ENCODE peak calls at places on chromosomes 16 and 17, in four cellular contexts. B is sigmoid colon, N is prostate gland, Q is HCT116. Y is an unnamed sample. For H3K4me1, the result is how much of the 10 kb centered on the place peaks cover.

GRCh38 chr17:5592382-5592781 is 8.1 kb upstream of the NLRP1 start:
- DNase-seq in N (no peak), Q (peak), B (no peak), Y (peak)

GRCh38 chr17:17781591-17782424 is 55.0 kb downstream of the SREBF1 start:
- DNase-seq in Q (no peak), N (peak), B (peak), Y (no peak)

GRCh38 chr16:583815-584591 is 5.9 kb upstream of the RAB40C start:
- DNase-seq in N (no peak), B (no peak), Q (no peak), Y (no peak)

GRCh38 chr17:39719563-39719962 is 10.8 kb downstream of the MIEN1 start:
- DNase-seq in B (no peak), Q (no peak), N (no peak), Y (no peak)

GRCh38 chr16:1823821-1824220 is 2.8 kb downstream of the HAGH start:
- DNase-seq in Q (no peak), N (no peak), B (no peak), Y (no peak)

GRCh38 chr16:84600343-84601229 is 17.3 kb downstream of the COTL1 start:
- DNase-seq in Q (no peak), B (no peak), N (no peak), Y (no peak)

GRCh38 chr17:35222452-35222851 is 20.4 kb upstream of the SLFN5 start:
- DNase-seq in N (no peak), B (no peak), Q (no peak), Y (no peak)

GRCh38 chr17:43599835-43600234 is 53.7 kb upstream of the ETV4 start:
- DNase-seq in N (no peak), Q (no peak), B (no peak), Y (no peak)

GRCh38 chr17:83064021-83064731 is 15.2 kb upstream of the METRNL start:
- DNase-seq in Q (no peak), B (peak), N (no peak), Y (no peak)

DNA sequence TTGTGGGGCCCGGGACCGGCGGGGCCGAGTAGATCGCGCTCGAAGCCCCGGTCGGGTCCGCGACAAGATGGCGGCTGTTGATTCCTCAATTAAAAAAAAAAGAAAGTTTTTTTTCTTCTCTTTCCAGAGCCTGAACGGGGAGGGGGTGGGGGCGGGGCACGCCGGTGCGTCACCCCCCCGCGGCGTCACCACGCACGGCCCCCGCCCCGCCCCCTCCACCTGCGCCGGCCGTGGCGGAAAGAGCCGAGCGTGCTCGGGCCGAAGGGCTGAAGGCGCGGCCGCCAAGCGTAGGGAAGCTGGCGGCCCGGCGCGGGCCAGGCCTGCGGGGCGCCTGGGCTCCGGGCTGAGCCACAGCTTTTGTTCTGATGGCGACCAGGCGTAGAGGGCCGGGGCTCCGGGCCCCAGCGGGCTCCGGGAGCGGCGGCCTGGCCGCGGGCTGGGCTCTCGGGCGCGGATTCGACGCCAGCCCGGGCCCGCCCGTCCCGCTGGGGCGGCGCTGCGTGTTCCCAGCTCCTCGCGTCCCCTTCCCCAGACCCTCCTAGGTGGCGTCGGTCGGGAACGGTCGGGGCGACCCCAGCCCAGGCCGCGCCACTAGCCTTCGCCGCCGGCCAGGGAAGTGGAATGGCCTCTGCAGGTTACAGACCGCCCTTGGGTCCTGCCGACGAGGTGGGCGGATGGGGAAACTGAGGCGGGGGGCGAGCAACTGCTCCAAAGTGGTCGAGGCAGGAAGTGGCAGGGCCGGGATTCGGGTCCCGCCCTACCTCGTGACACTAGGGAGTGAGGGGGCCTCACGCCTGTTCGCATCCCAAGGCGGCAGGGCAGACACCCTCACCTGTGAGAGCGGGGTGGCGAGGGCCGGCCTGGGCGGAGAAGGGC is at the start of gene CREBBP:
- DNase-seq in B (peak), N (peak), Q (peak), Y (no peak)
- TF ChIP-seq POLR2AphosphoS5 in B (peak), N (peak), Q (peak), Y (no peak)

DNA sequence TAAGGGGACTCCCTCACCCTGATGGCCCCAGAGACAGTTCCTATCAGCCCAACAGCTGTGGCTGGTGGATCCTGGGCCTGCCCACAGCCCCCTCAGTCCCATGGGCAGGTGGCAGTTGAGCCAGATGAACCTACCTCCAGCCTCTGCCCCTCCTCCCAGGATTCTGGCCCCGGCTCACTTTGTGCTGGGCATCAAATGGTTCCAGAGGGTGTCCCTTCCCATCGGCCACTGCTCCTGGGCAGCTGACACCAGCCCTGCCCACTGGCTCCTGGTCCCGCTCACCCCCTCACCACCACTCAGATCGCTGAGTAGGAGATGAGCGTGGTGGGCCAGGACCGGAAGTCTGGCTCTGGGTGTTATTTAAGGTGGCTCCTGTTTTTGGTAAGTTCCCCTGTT is 2.0 kb downstream of the TTYH2 start:
- DNase-seq in B (no peak), N (no peak), Q (no peak), Y (no peak)
- H3K4me1 ChIP-seq in B (under half), N (under half), Q (under half), Y (under half)

GRCh38 chr16:66752379-66752778 is 970 bp upstream of the DYNC1LI2 start:
- DNase-seq in N (no peak), Q (no peak), B (no peak), Y (no peak)

GRCh38 chr16:66752958-66753357 is 1.5 kb upstream of the DYNC1LI2 start:
- DNase-seq in Q (no peak), N (no peak), B (no peak), Y (no peak)

GRCh38 chr16:66750279-66751134 is 902 bp downstream of the DYNC1LI2 start:
- DNase-seq in Q (no peak), B (no peak), N (no peak), Y (no peak)

GRCh38 chr16:66751992-66752322 is 548 bp upstream of the DYNC1LI2 start:
- DNase-seq in Q (no peak), N (no peak), B (no peak), Y (no peak)

GRCh38 chr16:66751135-66751991 is at the start of gene DYNC1LI2:
- DNase-seq in B (peak), N (peak), Q (peak), Y (no peak)
- TF ChIP-seq POLR2AphosphoS5 in B (peak), N (no peak), Q (peak), Y (peak)

DNA sequence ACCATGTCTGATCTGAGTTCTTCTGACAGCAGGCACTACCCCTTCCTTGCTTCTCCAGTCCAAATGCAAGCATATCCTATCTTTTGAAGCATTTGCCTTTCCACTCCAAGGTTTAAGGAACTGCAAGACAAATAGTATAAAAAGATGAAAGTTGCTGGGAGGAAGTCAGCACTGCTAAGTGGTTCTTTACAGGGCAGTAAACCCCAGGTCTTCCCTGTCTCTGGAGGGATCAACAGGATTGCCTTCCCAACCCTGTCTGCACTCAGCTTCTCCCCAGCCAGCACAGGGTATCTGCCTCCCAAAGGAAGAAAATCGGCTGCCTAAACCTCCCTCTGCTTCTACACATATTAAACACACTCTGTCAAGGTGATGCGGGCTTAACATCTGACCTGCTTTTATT is 46.8 kb downstream of the SOX9 start:
- DNase-seq in Q (no peak), N (no peak), B (no peak), Y (no peak)
- H3K4me1 ChIP-seq in Q (under half), N (under half), B (under half), Y (under half)

GRCh38 chr16:85984947-85985451 is 86.0 kb downstream of the IRF8 start:
- DNase-seq in B (peak), Q (no peak), N (no peak), Y (no peak)

GRCh38 chr16:85988306-85988705 is 89.3 kb downstream of the IRF8 start:
- DNase-seq in B (peak), N (no peak), Q (no peak), Y (no peak)

GRCh38 chr16:85988723-85989313 is 89.9 kb downstream of the IRF8 start:
- DNase-seq in N (no peak), B (peak), Q (no peak), Y (no peak)

GRCh38 chr16:85987750-85988078 is 88.8 kb downstream of the IRF8 start:
- DNase-seq in Q (no peak), N (no peak), B (peak), Y (no peak)

GRCh38 chr16:85986931-85987749 is 88.2 kb downstream of the IRF8 start:
- DNase-seq in Q (no peak), B (peak), N (no peak), Y (no peak)
- TF ChIP-seq POLR2AphosphoS5 in Q (no peak), B (no peak), N (no peak), Y (no peak)